ENCODE peak calls at places on chromosomes 5 and 9, in four cellular contexts. E is A549, T is SK-N-SH, I is HepG2. H is an unnamed sample.

GRCh38 chr9:81231011-81231410 is 458.3 kb downstream of the TLE1 start:
- DNase-seq in E (no peak), T (no peak), I (no peak), H (no peak)

GRCh38 chr5:1855573-1855972 is 27.2 kb downstream of the IRX4 start:
- DNase-seq in E (no peak), T (no peak), I (no peak), H (no peak)

GRCh38 chr9:126326228-126327015 is at the start of gene MVB12B:
- DNase-seq in E (peak; percentile 20), T (peak; percentile 89), I (no peak), H (no peak)

GRCh38 chr9:137606005-137606601 is 617 bp downstream of the ARRDC1 start:
- DNase-seq in E (no peak), T (peak; percentile 65), I (no peak), H (no peak)

GRCh38 chr5:91433861-91434260 is 50.7 kb upstream of the ARRDC3 start:
- DNase-seq in E (no peak), T (no peak), I (no peak), H (no peak)

GRCh38 chr5:89437450-89438435 is 554.8 kb upstream of the MEF2C start:
- DNase-seq in E (no peak), T (no peak), I (no peak), H (no peak)

GRCh38 chr5:56615750-56616149 is 199.6 kb upstream of the MAP3K1 start:
- DNase-seq in E (no peak), T (no peak), I (no peak), H (no peak)

GRCh38 chr5:1011226-1011631 is 2.6 kb downstream of the NKD2 start:
- DNase-seq in E (peak; percentile 53), T (peak; percentile 78), I (peak; percentile 38), H (no peak)

GRCh38 chr5:139394123-139394653 is 716 bp downstream of the PROB1 start:
- DNase-seq in E (no peak), T (peak; percentile 83), I (no peak), H (no peak)

GRCh38 chr9:99266136-99267023 is 44.3 kb downstream of the SEC61B start:
- DNase-seq in E (peak; percentile 54), T (peak; percentile 74), I (peak; percentile 65), H (peak; percentile 48)

GRCh38 chr5:123610209-123610608 is 98.2 kb downstream of the CSNK1G3 start:
- DNase-seq in E (no peak), T (no peak), I (no peak), H (no peak)

GRCh38 chr5:123937230-123937629 is 425.3 kb downstream of the CSNK1G3 start:
- DNase-seq in E (peak; percentile 71), T (peak; percentile 26), I (peak; percentile 65), H (peak; percentile 3)

GRCh38 chr9:91820949-91821880 is 128.8 kb downstream of the ROR2 start:
- DNase-seq in E (no peak), T (no peak), I (no peak), H (no peak)

GRCh38 chr5:173232499-173233346 is 2.3 kb downstream of the NKX2-5 start:
- DNase-seq in E (no peak), T (no peak), I (no peak), H (no peak)
- TF ChIP-seq RFX5 in E (no peak), T (no peak), I (no peak), H (no peak)

GRCh38 chr9:134546746-134547145 is 94.9 kb upstream of the COL5A1 start:
- DNase-seq in E (no peak), T (no peak), I (no peak), H (no peak)

GRCh38 chr9:134545213-134546211 is 96.1 kb upstream of the COL5A1 start:
- DNase-seq in E (no peak), T (no peak), I (no peak), H (no peak)

GRCh38 chr9:134547161-134548100 is 94.2 kb upstream of the COL5A1 start:
- DNase-seq in E (no peak), T (no peak), I (no peak), H (no peak)

GRCh38 chr9:134544388-134545212 is 97.0 kb upstream of the COL5A1 start:
- DNase-seq in E (no peak), T (no peak), I (peak; percentile 15), H (no peak)

DNA sequence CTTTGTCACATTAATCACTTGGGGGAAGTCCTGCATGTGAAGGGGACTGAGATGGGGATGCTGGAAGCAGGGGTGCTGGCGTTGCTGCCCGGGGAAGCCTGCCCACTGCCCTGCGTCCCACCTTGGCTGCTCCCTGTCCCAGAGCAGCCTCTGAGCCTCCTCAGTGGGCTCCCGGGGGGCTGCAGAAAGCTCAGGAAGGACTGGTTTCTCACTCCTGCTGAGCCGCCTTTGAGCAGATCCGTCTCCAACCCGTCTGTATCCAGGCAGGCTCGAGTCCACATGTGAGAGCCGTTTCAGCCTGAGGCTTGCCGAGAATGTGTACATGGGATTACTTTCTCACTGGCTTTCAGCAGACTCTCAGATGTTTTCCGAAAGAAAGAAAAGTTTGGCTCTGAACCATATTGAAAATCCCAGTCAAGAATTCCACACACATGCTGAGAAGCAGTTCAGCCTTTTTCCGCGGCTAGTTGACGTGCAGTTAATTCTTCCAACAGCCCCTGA is 95.3 kb upstream of the COL5A1 start:
- DNase-seq in E (no peak), T (no peak), I (no peak), H (no peak)
- TF ChIP-seq PBX3 in E (no peak), T (no peak), I (no peak), H (no peak)

DNA sequence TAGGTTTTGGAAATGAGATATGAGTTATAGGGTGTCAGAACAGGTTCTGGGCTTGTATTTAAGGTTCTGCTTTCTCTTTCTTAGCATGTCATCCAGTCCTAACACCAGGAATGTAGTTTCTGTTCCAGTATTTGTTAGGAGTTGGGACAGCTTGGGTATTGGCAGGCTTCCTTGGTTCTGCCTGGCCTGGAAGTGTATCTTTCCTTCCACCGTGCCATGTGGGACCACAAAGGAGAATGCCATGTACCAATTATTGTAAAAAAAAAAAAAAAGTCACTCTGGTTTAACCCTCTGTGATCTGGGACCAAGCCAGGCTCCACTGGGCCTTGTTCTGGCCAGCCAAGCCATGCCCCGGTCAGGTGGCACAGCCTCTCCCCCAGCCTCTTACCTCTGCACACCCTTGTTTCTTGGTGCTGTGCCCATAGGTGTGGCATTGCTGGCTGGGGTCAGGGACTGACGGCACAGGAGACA is 47.8 kb downstream of the ARHGAP26 start:
- DNase-seq in E (no peak), T (no peak), I (no peak), H (no peak)
- TF ChIP-seq RFX5 in E (no peak), T (no peak), I (no peak), H (no peak)

DNA sequence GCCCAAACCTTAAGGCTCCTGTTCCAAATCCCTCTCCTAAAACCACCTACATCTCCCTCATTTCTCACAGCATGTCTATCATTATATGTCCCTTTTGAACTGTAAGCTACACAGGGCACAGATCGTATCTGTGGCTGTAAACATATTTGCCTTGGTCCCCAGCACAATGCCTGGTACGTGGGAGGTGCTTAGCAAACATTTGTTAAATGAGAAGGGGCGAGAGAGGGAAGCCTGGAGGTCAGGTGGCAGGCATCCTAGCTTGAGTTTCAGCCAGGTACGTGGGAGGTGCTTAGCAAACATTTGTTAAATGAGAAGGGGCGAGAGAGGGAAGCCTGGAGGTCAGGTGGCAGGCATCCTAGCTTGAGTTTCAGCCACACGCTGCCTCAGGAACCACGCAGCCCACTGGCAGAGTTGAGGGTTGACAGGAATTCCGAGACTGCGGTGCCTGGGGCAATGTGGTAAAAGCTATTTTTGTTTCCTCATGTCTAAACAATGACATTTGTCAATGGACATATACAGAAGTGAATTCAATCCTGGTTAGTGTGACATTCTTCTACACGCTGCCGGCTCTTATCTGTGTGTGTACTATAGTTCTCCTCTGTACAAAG is 113.6 kb downstream of the EFNA5 start:
- DNase-seq in E (peak; percentile 73), T (no peak), I (no peak), H (no peak)
- TF ChIP-seq PBX3 in E (no peak), T (no peak), I (no peak), H (no peak)

H was measured in GM12878.